ENCODE peak calls at places on chromosomes 3 and 15, in seven cellular contexts. C, X, Q, B, S, F and D are unnamed samples.

GRCh38 chr15:64865126-64865997 is 23.6 kb downstream of the PLEKHO2 start:
- DNase-seq in B (no peak), X (no peak), F (no peak), C (no peak), Q (no peak), S (no peak), D (no peak)

GRCh38 chr15:83854314-83854713 is 200.4 kb downstream of the ADAMTSL3 start:
- DNase-seq in Q (no peak), C (peak; percentile 31), B (no peak), X (no peak), F (no peak), S (no peak), D (peak; percentile 78)

GRCh38 chr3:44365952-44366351 is 27.4 kb downstream of the TCAIM start:
- DNase-seq in Q (no peak), C (no peak), F (no peak), S (no peak), B (no peak), X (no peak), D (no peak)

GRCh38 chr15:36914466-36914865 is 185.9 kb downstream of the MEIS2 start:
- DNase-seq in S (no peak), B (no peak), Q (no peak), C (no peak), F (no peak), X (no peak), D (no peak)

GRCh38 chr3:67609709-67610108 is 44.7 kb downstream of the SUCLG2 start:
- DNase-seq in Q (no peak), B (no peak), C (no peak), F (no peak), S (no peak), X (no peak), D (no peak)

GRCh38 chr3:159236306-159236705 is 434.5 kb downstream of the MFSD1 start:
- DNase-seq in Q (no peak), C (no peak), X (no peak), F (no peak), B (no peak), S (no peak), D (peak; percentile 21)

GRCh38 chr3:4716731-4717362 is 223.7 kb downstream of the ITPR1 start:
- DNase-seq in Q (no peak), X (no peak), C (no peak), F (peak; percentile 69), B (no peak), S (no peak), D (no peak)

GRCh38 chr3:65377637-65378036 is 661.1 kb downstream of the MAGI1 start:
- DNase-seq in S (no peak), F (no peak), C (no peak), B (no peak), X (no peak), Q (no peak), D (no peak)

GRCh38 chr3:31196261-31196660 is 301.8 kb upstream of the GADL1 start:
- DNase-seq in C (no peak), X (no peak), S (no peak), B (no peak), Q (no peak), F (no peak), D (no peak)

GRCh38 chr15:67823371-67824156 is 1.7 kb upstream of the SKOR1 start:
- DNase-seq in Q (no peak), F (no peak), S (no peak), X (no peak), B (no peak), C (no peak), D (no peak)

GRCh38 chr3:60584250-60584649 is 667.0 kb downstream of the FHIT start:
- DNase-seq in Q (no peak), C (no peak), X (peak; percentile 24), F (no peak), B (no peak), S (no peak), D (no peak)

GRCh38 chr15:35305906-35306305 is 220.8 kb upstream of the NANOGP8 start:
- DNase-seq in Q (no peak), X (peak; percentile 67), C (peak; percentile 65), B (no peak), S (peak; percentile 51), F (no peak), D (peak; percentile 32)

GRCh38 chr15:89665449-89666146 is 10.3 kb upstream of the KIF7 start:
- DNase-seq in C (peak; percentile 50), Q (peak; percentile 53), X (no peak), F (no peak), B (peak; percentile 81), S (no peak), D (no peak)

GRCh38 chr15:57044961-57045360 is 126.5 kb downstream of the TCF12 start:
- DNase-seq in X (no peak), Q (no peak), S (no peak), C (no peak), F (no peak), B (no peak), D (no peak)

GRCh38 chr3:46693038-46693896 is at the start of gene ALS2CL:
- DNase-seq in B (peak; percentile 89), X (no peak), F (no peak), Q (peak; percentile 31), S (no peak), C (peak; percentile 35), D (peak; percentile 64)

GRCh38 chr3:9416139-9416780 is 18.8 kb downstream of the SETD5 start:
- DNase-seq in Q (no peak), S (no peak), B (no peak), X (no peak), F (no peak), C (peak; percentile 28), D (no peak)

GRCh38 chr3:10753964-10754363 is 62.1 kb upstream of the SLC6A11 start:
- DNase-seq in S (peak; percentile 2), C (no peak), Q (peak; percentile 74), F (no peak), B (peak; percentile 9), X (no peak), D (peak; percentile 55)

GRCh38 chr15:80804970-80805495 is 25.9 kb downstream of the CEMIP start:
- DNase-seq in X (no peak), B (no peak), F (no peak), C (peak; percentile 49), Q (no peak), S (no peak), D (no peak)

GRCh38 chr15:84765675-84766074 is 17.3 kb downstream of the ZNF592 start:
- DNase-seq in S (no peak), X (no peak), C (no peak), B (no peak), Q (no peak), F (no peak), D (no peak)

GRCh38 chr3:142210608-142211007 is 14.8 kb downstream of the GK5 start:
- DNase-seq in B (no peak), S (no peak), X (no peak), C (no peak), Q (no peak), F (no peak), D (no peak)
- TF ChIP-seq CTCF in B (no peak), S (no peak), X (no peak), C (no peak), Q (no peak), F (no peak), D (peak; percentile 3)

GRCh38 chr3:129353589-129353941 is 74.9 kb downstream of the EFCAB12 start:
- DNase-seq in Q (no peak), S (no peak), C (no peak), B (no peak), F (no peak), X (no peak), D (no peak)

GRCh38 chr3:129352650-129353588 is 74.2 kb downstream of the HMCES start:
- DNase-seq in C (no peak), F (no peak), S (no peak), B (no peak), X (no peak), Q (no peak), D (no peak)

GRCh38 chr3:129349791-129350190 is 71.1 kb downstream of the HMCES start:
- DNase-seq in C (no peak), Q (no peak), B (no peak), S (no peak), F (no peak), X (no peak), D (no peak)

GRCh38 chr3:129348734-129349133 is 70.1 kb downstream of the HMCES start:
- DNase-seq in F (no peak), X (no peak), Q (no peak), B (no peak), C (no peak), S (no peak), D (no peak)

DNA sequence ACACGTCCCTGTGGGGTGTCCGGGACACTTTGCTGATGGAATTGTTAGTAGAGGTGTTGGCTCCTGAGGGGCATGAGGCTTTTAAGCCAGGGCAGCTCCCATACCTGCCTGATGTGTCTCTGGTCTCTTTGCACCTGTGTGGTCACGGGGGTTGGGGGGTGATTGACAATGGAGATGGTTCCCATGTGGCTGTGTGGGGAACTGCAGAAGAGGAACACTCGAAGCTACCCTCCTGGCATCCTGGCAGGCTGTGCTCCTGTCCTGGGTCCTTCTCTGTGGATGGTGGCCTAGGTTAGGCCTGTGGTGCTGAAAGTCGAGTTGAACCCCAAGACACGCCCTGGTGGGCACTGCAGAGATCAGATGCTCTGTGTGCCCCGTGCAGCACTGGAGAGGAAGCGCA is 73.4 kb downstream of the HMCES start:
- DNase-seq in S (no peak), X (no peak), F (no peak), C (no peak), B (no peak), Q (no peak), D (no peak)
- TF ChIP-seq CTCF in S (peak; percentile 30), X (peak; percentile 25), F (no peak), C (no peak), B (no peak), Q (peak; percentile 33), D (no peak)

GRCh38 chr3:120198305-120198878 is 86.6 kb downstream of the GPR156 start:
- DNase-seq in B (no peak), F (no peak), Q (no peak), C (peak; percentile 59), X (no peak), S (no peak), D (peak; percentile 55)
- TF ChIP-seq CTCF in B (no peak), F (peak; percentile 37), Q (no peak), C (peak; percentile 56), X (peak; percentile 33), S (peak; percentile 49), D (peak; percentile 41)

GRCh38 chr3:43286115-43286885 is at the start of gene SNRK:
- DNase-seq in B (peak; percentile 87), S (no peak), C (peak; percentile 68), X (peak; percentile 13), Q (peak; percentile 91), F (no peak), D (peak; percentile 77)
- TF ChIP-seq CTCF in B (no peak), S (peak; percentile 41), C (no peak), X (peak; percentile 42), Q (peak; percentile 55), F (peak; percentile 25), D (peak; percentile 16)

GRCh38 chr3:151228291-151229125 is 25.5 kb upstream of the GPR171 start:
- DNase-seq in C (peak; percentile 33), Q (no peak), F (no peak), X (peak; percentile 43), S (no peak), B (no peak), D (peak; percentile 47)
- TF ChIP-seq CTCF in C (no peak), Q (no peak), F (no peak), X (no peak), S (no peak), B (no peak), D (no peak)

DNA sequence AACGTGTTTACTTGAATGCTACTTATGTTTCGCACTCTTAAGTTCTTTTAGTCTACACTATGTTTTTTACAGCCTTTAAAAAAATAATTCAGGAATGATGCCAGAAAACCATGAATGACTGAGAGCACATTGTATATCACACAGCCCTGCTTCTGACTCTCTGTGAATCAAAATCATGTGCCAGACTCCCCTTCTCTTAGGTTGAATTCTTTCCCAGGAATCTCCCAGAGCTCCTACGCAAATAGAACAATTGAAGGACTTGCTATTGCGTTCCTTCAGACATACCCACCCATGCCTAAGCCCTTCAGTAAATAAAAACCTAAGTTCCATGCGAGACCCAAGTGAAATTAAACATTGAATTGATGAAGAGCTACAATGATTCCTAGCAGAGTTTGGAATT is 782.0 kb upstream of the ALCAM start:
- DNase-seq in F (no peak), C (peak; percentile 6), Q (no peak), X (no peak), S (no peak), B (no peak), D (no peak)
- TF ChIP-seq CTCF in F (no peak), C (no peak), Q (no peak), X (no peak), S (no peak), B (no peak), D (no peak)